ENCODE peak calls at places on chromosomes 11 and 22, in five cellular contexts. One of them, this sample, is unnamed.

GRCh38 chr11:44178381-44178780 is 82.9 kb downstream of the EXT2 start:
- DNase-seq in left ventricle myocardium inferior: no peak
- DNase-seq in iris pigment epithelial cell: peak
- DNase-seq in hypothalamus: no peak
- DNase-seq in IMR-90: peak
- DNase-seq in this sample: no peak

GRCh38 chr22:25025586-25025985 is 73.1 kb downstream of the KIAA1671 start:
- DNase-seq in left ventricle myocardium inferior: peak
- DNase-seq in iris pigment epithelial cell: no peak
- DNase-seq in hypothalamus: no peak
- DNase-seq in IMR-90: no peak
- DNase-seq in this sample: no peak

GRCh38 chr11:8713760-8714159 is 31.2 kb downstream of the RPL27A start:
- DNase-seq in left ventricle myocardium inferior: no peak
- DNase-seq in iris pigment epithelial cell: no peak
- DNase-seq in hypothalamus: no peak
- DNase-seq in IMR-90: no peak
- DNase-seq in this sample: peak

GRCh38 chr11:42034821-42035220 is 575.4 kb upstream of the LRRC4C start:
- DNase-seq in left ventricle myocardium inferior: no peak
- DNase-seq in iris pigment epithelial cell: no peak
- DNase-seq in hypothalamus: no peak
- DNase-seq in IMR-90: no peak
- DNase-seq in this sample: no peak

GRCh38 chr11:8934735-8935478 is 2.2 kb upstream of the C11orf16 start:
- DNase-seq in left ventricle myocardium inferior: no peak
- DNase-seq in iris pigment epithelial cell: peak
- DNase-seq in hypothalamus: no peak
- DNase-seq in IMR-90: peak
- DNase-seq in this sample: no peak

GRCh38 chr22:30270841-30271240 is 4.2 kb upstream of the OSM start:
- DNase-seq in left ventricle myocardium inferior: peak
- DNase-seq in iris pigment epithelial cell: peak
- DNase-seq in hypothalamus: peak
- DNase-seq in IMR-90: peak
- DNase-seq in this sample: peak

GRCh38 chr11:84552791-84553190 is 1074.4 kb downstream of the DLG2 start:
- DNase-seq in left ventricle myocardium inferior: no peak
- DNase-seq in iris pigment epithelial cell: no peak
- DNase-seq in hypothalamus: no peak
- DNase-seq in IMR-90: no peak
- DNase-seq in this sample: no peak

GRCh38 chr11:67606150-67606476 is 623 bp upstream of the NDUFV1 start:
- DNase-seq in left ventricle myocardium inferior: no peak
- DNase-seq in iris pigment epithelial cell: no peak
- DNase-seq in hypothalamus: no peak
- DNase-seq in IMR-90: peak
- DNase-seq in this sample: no peak

GRCh38 chr11:94302806-94303205 is 1.6 kb upstream of the IZUMO1R start:
- DNase-seq in left ventricle myocardium inferior: no peak
- DNase-seq in iris pigment epithelial cell: no peak
- DNase-seq in hypothalamus: no peak
- DNase-seq in IMR-90: no peak
- DNase-seq in this sample: no peak

GRCh38 chr11:120873966-120874365 is 149.9 kb upstream of the TBCEL start:
- DNase-seq in left ventricle myocardium inferior: no peak
- DNase-seq in iris pigment epithelial cell: no peak
- DNase-seq in hypothalamus: no peak
- DNase-seq in IMR-90: no peak
- DNase-seq in this sample: no peak

GRCh38 chr11:134048028-134048427 is 20.8 kb upstream of the JAM3 start:
- DNase-seq in left ventricle myocardium inferior: no peak
- DNase-seq in iris pigment epithelial cell: no peak
- DNase-seq in hypothalamus: no peak
- DNase-seq in IMR-90: no peak
- DNase-seq in this sample: no peak

GRCh38 chr11:88739524-88739923 is 326.3 kb downstream of the GRM5 start:
- DNase-seq in left ventricle myocardium inferior: no peak
- DNase-seq in iris pigment epithelial cell: no peak
- DNase-seq in hypothalamus: no peak
- DNase-seq in IMR-90: no peak
- DNase-seq in this sample: no peak

GRCh38 chr22:29044657-29045176 is 16.9 kb downstream of the C22orf31 start:
- DNase-seq in left ventricle myocardium inferior: no peak
- DNase-seq in iris pigment epithelial cell: peak
- DNase-seq in hypothalamus: no peak
- DNase-seq in IMR-90: peak
- DNase-seq in this sample: no peak

GRCh38 chr22:50112151-50113118 is 22.6 kb downstream of the MOV10L1 start:
- DNase-seq in left ventricle myocardium inferior: no peak
- DNase-seq in iris pigment epithelial cell: peak
- DNase-seq in hypothalamus: no peak
- DNase-seq in IMR-90: peak
- DNase-seq in this sample: no peak

GRCh38 chr11:87280143-87280542 is 242.4 kb downstream of the TMEM135 start:
- DNase-seq in left ventricle myocardium inferior: no peak
- DNase-seq in iris pigment epithelial cell: no peak
- DNase-seq in hypothalamus: no peak
- DNase-seq in IMR-90: no peak
- DNase-seq in this sample: no peak

GRCh38 chr11:5394091-5394490 is 10.5 kb downstream of the OR51M1 start:
- DNase-seq in left ventricle myocardium inferior: no peak
- DNase-seq in iris pigment epithelial cell: no peak
- DNase-seq in hypothalamus: no peak
- DNase-seq in IMR-90: no peak
- DNase-seq in this sample: no peak

GRCh38 chr11:71329165-71329510 is 76.8 kb upstream of the SHANK2 start:
- DNase-seq in left ventricle myocardium inferior: no peak
- DNase-seq in iris pigment epithelial cell: no peak
- DNase-seq in hypothalamus: no peak
- DNase-seq in IMR-90: no peak
- DNase-seq in this sample: peak

GRCh38 chr22:50506611-50507420 is 686 bp downstream of the LMF2 start:
- DNase-seq in left ventricle myocardium inferior: no peak
- DNase-seq in iris pigment epithelial cell: no peak
- DNase-seq in hypothalamus: no peak
- DNase-seq in IMR-90: no peak
- DNase-seq in this sample: no peak

GRCh38 chr22:19503367-19503766 is 20.8 kb downstream of the CLDN5 start:
- DNase-seq in left ventricle myocardium inferior: no peak
- DNase-seq in iris pigment epithelial cell: no peak
- DNase-seq in hypothalamus: no peak
- DNase-seq in IMR-90: no peak
- DNase-seq in this sample: no peak

GRCh38 chr11:28834877-28835276 is 726.7 kb downstream of the METTL15 start:
- DNase-seq in left ventricle myocardium inferior: no peak
- DNase-seq in iris pigment epithelial cell: peak
- DNase-seq in hypothalamus: no peak
- DNase-seq in IMR-90: peak
- DNase-seq in this sample: no peak

GRCh38 chr11:66316849-66317251 is at the start of gene CD248:
- DNase-seq in left ventricle myocardium inferior: peak
- DNase-seq in iris pigment epithelial cell: peak
- DNase-seq in hypothalamus: no peak
- DNase-seq in IMR-90: peak
- DNase-seq in this sample: peak

GRCh38 chr11:69328231-69328630 is 34.3 kb downstream of the MYEOV start:
- DNase-seq in left ventricle myocardium inferior: no peak
- DNase-seq in iris pigment epithelial cell: no peak
- DNase-seq in hypothalamus: no peak
- DNase-seq in IMR-90: no peak
- DNase-seq in this sample: no peak

GRCh38 chr22:19277785-19278184 is 13.7 kb downstream of the CLTCL1 start:
- DNase-seq in left ventricle myocardium inferior: no peak
- DNase-seq in iris pigment epithelial cell: no peak
- DNase-seq in hypothalamus: no peak
- DNase-seq in IMR-90: no peak
- DNase-seq in this sample: no peak

GRCh38 chr11:96067160-96067559 is 143.3 kb upstream of the MTMR2 start:
- DNase-seq in left ventricle myocardium inferior: no peak
- DNase-seq in iris pigment epithelial cell: no peak
- DNase-seq in hypothalamus: no peak
- DNase-seq in IMR-90: no peak
- DNase-seq in this sample: no peak

GRCh38 chr11:33690290-33691050 is 10.2 kb downstream of the C11orf91 start:
- DNase-seq in left ventricle myocardium inferior: peak
- DNase-seq in iris pigment epithelial cell: peak
- DNase-seq in hypothalamus: peak
- DNase-seq in IMR-90: peak
- DNase-seq in this sample: peak

GRCh38 chr22:50102946-50103345 is 13.1 kb downstream of the MOV10L1 start:
- DNase-seq in left ventricle myocardium inferior: no peak
- DNase-seq in iris pigment epithelial cell: no peak
- DNase-seq in hypothalamus: no peak
- DNase-seq in IMR-90: no peak
- DNase-seq in this sample: no peak

GRCh38 chr22:36770116-36770945 is 5.6 kb downstream of the IFT27 start:
- DNase-seq in left ventricle myocardium inferior: no peak
- DNase-seq in iris pigment epithelial cell: no peak
- DNase-seq in hypothalamus: no peak
- DNase-seq in IMR-90: no peak
- DNase-seq in this sample: no peak

GRCh38 chr11:351411-351810 is 17.9 kb upstream of the B4GALNT4 start:
- DNase-seq in left ventricle myocardium inferior: no peak
- DNase-seq in iris pigment epithelial cell: no peak
- DNase-seq in hypothalamus: no peak
- DNase-seq in IMR-90: no peak
- DNase-seq in this sample: no peak

GRCh38 chr11:129785383-129786111 is 30.1 kb upstream of the TMEM45B start:
- DNase-seq in left ventricle myocardium inferior: no peak
- DNase-seq in iris pigment epithelial cell: peak
- DNase-seq in hypothalamus: no peak
- DNase-seq in IMR-90: peak
- DNase-seq in this sample: no peak

This sample was measured in kidney.